ENCODE peak calls at places on chromosome 3, in six cellular contexts. K is bronchial epithelial cell, Z is GM20000, Y is lower lobe of right lung, J is dorsolateral prefrontal cortex, B is astrocyte. O is an unnamed sample.

GRCh38 chr3:138202945-138203701 is 16.0 kb downstream of the ARMC8 start:
- DNase-seq in K (no peak), Z (no peak), Y (no peak), J (no peak), B (no peak), O (no peak)

GRCh38 chr3:7506606-7507180 is 645.8 kb downstream of the GRM7 start:
- DNase-seq in K (peak; percentile 72), Z (no peak), Y (no peak), J (no peak), B (peak; percentile 50), O (no peak)

GRCh38 chr3:170490828-170491560 is 72.3 kb downstream of the CLDN11 start:
- DNase-seq in K (no peak), Z (no peak), Y (no peak), J (no peak), B (no peak), O (no peak)

GRCh38 chr3:179666436-179667035 is 13.7 kb downstream of the USP13 start:
- DNase-seq in K (no peak), Z (no peak), Y (peak; percentile 81), J (peak; percentile 52), B (peak; percentile 20), O (no peak)

GRCh38 chr3:11159421-11159904 is 5.2 kb downstream of the HRH1 start:
- DNase-seq in K (peak; percentile 62), Z (no peak), Y (no peak), J (no peak), B (peak; percentile 75), O (no peak)

GRCh38 chr3:114597012-114597411 is 303.2 kb downstream of the TIGIT start:
- DNase-seq in K (no peak), Z (no peak), Y (no peak), J (no peak), B (no peak), O (no peak)

GRCh38 chr3:50587373-50587772 is 18.1 kb downstream of the HEMK1 start:
- DNase-seq in K (no peak), Z (no peak), Y (no peak), J (no peak), B (no peak), O (no peak)

GRCh38 chr3:136733317-136733833 is 18.8 kb downstream of the STAG1 start:
- DNase-seq in K (peak; percentile 28), Z (no peak), Y (no peak), J (no peak), B (peak; percentile 39), O (no peak)

GRCh38 chr3:71125729-71126128 is 457.8 kb downstream of the FOXP1 start:
- DNase-seq in K (no peak), Z (no peak), Y (no peak), J (no peak), B (no peak), O (no peak)

GRCh38 chr3:143525408-143525807 is 322.9 kb downstream of the SLC9A9 start:
- DNase-seq in K (peak; percentile 38), Z (no peak), Y (no peak), J (no peak), B (no peak), O (no peak)

GRCh38 chr3:194339356-194339755 is 11.8 kb downstream of the CPN2 start:
- DNase-seq in K (no peak), Z (no peak), Y (no peak), J (no peak), B (no peak), O (no peak)

GRCh38 chr3:194830401-194830800 is 144.7 kb downstream of the FAM43A start:
- DNase-seq in K (no peak), Z (no peak), Y (no peak), J (no peak), B (no peak), O (no peak)

GRCh38 chr3:80263260-80263659 is 495.5 kb upstream of the ROBO1 start:
- DNase-seq in K (no peak), Z (no peak), Y (no peak), J (no peak), B (peak; percentile 25), O (no peak)

GRCh38 chr3:114698355-114699105 is 404.7 kb downstream of the TIGIT start:
- DNase-seq in K (no peak), Z (no peak), Y (no peak), J (no peak), B (no peak), O (no peak)

GRCh38 chr3:182315313-182315712 is 478.0 kb upstream of the ATP11B start:
- DNase-seq in K (no peak), Z (no peak), Y (no peak), J (no peak), B (no peak), O (no peak)

GRCh38 chr3:113234688-113235260 is 23.4 kb downstream of the BOC start:
- DNase-seq in K (no peak), Z (no peak), Y (no peak), J (no peak), B (no peak), O (no peak)

GRCh38 chr3:8201011-8201410 is 300.6 kb upstream of the LMCD1 start:
- DNase-seq in K (no peak), Z (no peak), Y (no peak), J (no peak), B (no peak), O (no peak)

GRCh38 chr3:133124511-133124910 is 86.3 kb downstream of the TMEM108 start:
- DNase-seq in K (no peak), Z (no peak), Y (no peak), J (peak; percentile 45), B (peak; percentile 46), O (no peak)

GRCh38 chr3:168844502-168845482 is 749.1 kb upstream of the GOLIM4 start:
- DNase-seq in K (no peak), Z (no peak), Y (no peak), J (no peak), B (no peak), O (no peak)

GRCh38 chr3:168847293-168847883 is 751.7 kb upstream of the GOLIM4 start:
- DNase-seq in K (peak; percentile 43), Z (peak; percentile 22), Y (no peak), J (no peak), B (peak; percentile 4), O (peak; percentile 16)

DNA sequence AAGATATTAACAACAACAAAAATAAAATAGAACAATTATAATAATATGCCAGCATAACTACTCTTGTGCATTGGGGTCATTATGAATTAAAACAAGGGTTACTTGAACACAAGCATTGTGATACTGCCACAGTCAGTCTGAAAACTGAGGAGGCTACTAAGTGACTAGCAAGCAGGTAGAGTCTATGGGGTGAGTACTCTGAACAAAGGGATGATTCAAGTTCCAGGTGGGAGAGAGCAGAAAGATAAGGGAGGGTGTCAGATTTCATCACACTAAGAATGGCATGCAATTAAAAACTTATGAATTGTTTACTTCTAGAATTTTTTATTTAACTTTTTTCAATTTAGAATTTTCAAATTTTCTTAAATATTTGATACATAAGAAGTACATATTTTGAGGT is 754.4 kb upstream of the GOLIM4 start:
- DNase-seq in K (peak; percentile 31), Z (no peak), Y (no peak), J (no peak), B (no peak), O (no peak)
- TF ChIP-seq CTCF in K (no peak), Z (no peak), Y (no peak), J (no peak), B (no peak), O (no peak)

GRCh38 chr3:37447732-37448131 is 273.4 kb upstream of the LRRFIP2 start:
- DNase-seq in K (no peak), Z (no peak), Y (no peak), J (no peak), B (no peak), O (no peak)
- TF ChIP-seq CTCF in K (no peak), Z (no peak), Y (no peak), J (no peak), B (no peak), O (no peak)

DNA sequence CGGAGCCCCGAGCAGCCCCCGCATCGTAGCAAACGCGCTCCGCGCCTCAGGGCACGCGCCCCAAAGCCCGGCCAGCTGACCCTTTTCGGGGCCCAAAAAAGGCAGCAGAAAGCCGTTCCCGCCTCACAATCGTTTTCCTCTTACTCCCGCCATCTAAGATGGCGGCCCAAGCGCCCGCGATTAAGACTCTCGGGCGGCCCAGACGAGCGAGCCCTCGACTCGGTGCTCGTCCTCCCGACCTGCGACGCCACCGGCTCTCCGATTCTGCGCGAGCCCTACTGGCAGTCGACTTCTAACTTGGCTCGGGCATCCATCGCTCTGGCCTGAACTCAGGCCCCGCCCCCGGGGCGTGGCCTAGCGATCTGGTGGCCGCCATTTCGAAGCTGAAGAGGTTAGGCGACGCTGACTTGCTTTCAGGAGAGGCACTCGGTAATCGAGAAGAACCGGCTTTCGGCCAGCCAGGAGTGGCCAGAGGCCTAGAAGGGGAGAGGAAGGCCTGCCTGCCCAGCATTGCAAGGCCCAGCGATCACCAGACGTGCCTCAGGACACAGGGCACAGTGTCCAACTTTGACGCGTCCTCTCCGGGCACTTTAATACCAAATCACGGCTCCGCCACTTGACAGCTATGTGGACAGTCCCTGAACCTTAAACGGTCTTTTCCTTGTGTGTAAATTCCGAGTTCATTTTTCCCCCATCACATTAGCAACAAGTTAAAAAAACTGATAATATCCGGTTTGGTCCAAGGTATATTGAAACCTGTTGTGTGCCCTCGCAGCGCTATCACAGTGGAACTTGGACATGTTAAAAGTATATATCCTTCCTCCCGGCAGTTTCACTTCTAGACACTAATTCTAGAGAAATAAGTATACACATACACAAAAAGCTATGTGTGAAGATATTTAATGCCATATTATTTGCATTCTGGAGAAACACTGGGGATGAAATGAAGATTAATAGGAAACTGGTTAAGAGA is at the start of gene RAF1:
- DNase-seq in K (peak; percentile 95), Z (peak; percentile 96), Y (peak; percentile 99), J (peak; percentile 98), B (peak; percentile 97), O (peak; percentile 98)
- TF ChIP-seq CTCF in K (no peak), Z (no peak), Y (no peak), J (no peak), B (no peak), O (no peak)

GRCh38 chr3:23740517-23741402 is 65.0 kb upstream of the UBE2E1 start:
- DNase-seq in K (peak; percentile 99), Z (peak; percentile 64), Y (peak; percentile 59), J (no peak), B (peak; percentile 55), O (peak; percentile 61)

GRCh38 chr3:23746473-23746872 is 59.3 kb upstream of the UBE2E1 start:
- DNase-seq in K (no peak), Z (no peak), Y (no peak), J (no peak), B (no peak), O (no peak)

GRCh38 chr3:23739536-23739935 is 66.2 kb upstream of the UBE2E1 start:
- DNase-seq in K (peak; percentile 50), Z (no peak), Y (no peak), J (no peak), B (peak; percentile 84), O (no peak)

GRCh38 chr3:23741403-23741706 is 64.4 kb upstream of the UBE2E1 start:
- DNase-seq in K (no peak), Z (no peak), Y (no peak), J (no peak), B (no peak), O (no peak)

DNA sequence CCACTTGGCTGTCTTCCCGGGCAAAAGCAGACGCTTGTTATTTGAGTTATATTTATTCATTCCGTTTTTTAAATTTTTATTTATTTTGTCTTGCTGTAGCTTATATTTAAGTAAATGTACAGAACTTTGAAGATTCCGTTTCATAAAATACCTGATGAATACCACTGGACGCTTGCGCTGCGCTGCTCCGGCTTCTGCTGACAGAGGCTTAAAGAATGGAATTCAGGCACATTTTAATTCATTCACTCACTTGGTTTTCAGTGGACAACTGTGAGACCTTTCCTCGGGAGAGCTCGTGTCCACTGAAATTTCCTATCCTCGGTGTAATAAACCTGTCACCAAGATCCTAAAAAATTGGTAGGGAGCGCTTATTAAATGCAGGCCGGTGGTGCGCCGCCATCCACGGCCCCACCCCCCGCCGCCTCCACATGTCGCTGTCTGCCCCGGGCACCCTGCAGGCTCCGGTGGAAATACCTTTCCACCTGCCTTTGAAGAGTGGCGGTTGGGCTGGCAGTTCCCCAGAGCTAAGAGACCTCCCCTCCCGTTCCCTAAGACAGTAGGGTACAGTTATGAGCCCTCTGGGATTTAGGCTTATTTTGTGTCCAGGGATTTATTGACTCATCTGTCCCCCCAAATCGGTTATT is 62.5 kb upstream of the UBE2E1 start:
- DNase-seq in K (no peak), Z (no peak), Y (no peak), J (no peak), B (no peak), O (no peak)
- TF ChIP-seq CTCF in K (peak; percentile 19), Z (no peak), Y (no peak), J (no peak), B (no peak), O (no peak)